ENCODE peak calls at places on chromosomes 11 and 22, in five cellular contexts. One of them, this sample, is unnamed.

GRCh38 chr11:84498016-84498415 is 1129.1 kb downstream of the DLG2 start:
- DNase-seq in HFFc6: no peak
- DNase-seq in right lobe of liver: no peak
- DNase-seq in AG09319: no peak
- DNase-seq in upper lobe of left lung: no peak
- DNase-seq in this sample: no peak

GRCh38 chr11:110710520-110711381 is 1.5 kb downstream of the ARHGAP20 start:
- DNase-seq in HFFc6: no peak
- DNase-seq in right lobe of liver: peak; percentile 80
- DNase-seq in AG09319: no peak
- DNase-seq in upper lobe of left lung: peak; percentile 52
- DNase-seq in this sample: peak; percentile 12

GRCh38 chr22:50206599-50206998 is 5.8 kb downstream of the SELENOO start:
- DNase-seq in HFFc6: no peak
- DNase-seq in right lobe of liver: peak; percentile 97
- DNase-seq in AG09319: no peak
- DNase-seq in upper lobe of left lung: peak; percentile 89
- DNase-seq in this sample: peak; percentile 42

GRCh38 chr11:127496165-127496564 is 495.6 kb upstream of the KIRREL3 start:
- DNase-seq in HFFc6: no peak
- DNase-seq in right lobe of liver: no peak
- DNase-seq in AG09319: no peak
- DNase-seq in upper lobe of left lung: no peak
- DNase-seq in this sample: no peak

GRCh38 chr22:46792061-46792796 is 29.8 kb downstream of the TBC1D22A start:
- DNase-seq in HFFc6: no peak
- DNase-seq in right lobe of liver: no peak
- DNase-seq in AG09319: no peak
- DNase-seq in upper lobe of left lung: no peak
- DNase-seq in this sample: no peak

GRCh38 chr11:20112291-20113146 is 47.8 kb downstream of the DBX1 start:
- DNase-seq in HFFc6: peak; percentile 86
- DNase-seq in right lobe of liver: no peak
- DNase-seq in AG09319: peak; percentile 73
- DNase-seq in upper lobe of left lung: peak; percentile 64
- DNase-seq in this sample: no peak

GRCh38 chr22:41447435-41448188 is 1.0 kb upstream of the TOB2 start:
- DNase-seq in HFFc6: peak; percentile 36
- DNase-seq in right lobe of liver: peak; percentile 81
- DNase-seq in AG09319: no peak
- DNase-seq in upper lobe of left lung: peak; percentile 67
- DNase-seq in this sample: peak; percentile 66

GRCh38 chr11:111561306-111561705 is 20.8 kb downstream of the LAYN start:
- DNase-seq in HFFc6: no peak
- DNase-seq in right lobe of liver: no peak
- DNase-seq in AG09319: no peak
- DNase-seq in upper lobe of left lung: no peak
- DNase-seq in this sample: no peak

GRCh38 chr11:84909740-84910139 is 717.4 kb downstream of the DLG2 start:
- DNase-seq in HFFc6: no peak
- DNase-seq in right lobe of liver: no peak
- DNase-seq in AG09319: no peak
- DNase-seq in upper lobe of left lung: no peak
- DNase-seq in this sample: no peak

GRCh38 chr11:31267720-31268119 is 101.8 kb downstream of the DCDC1 start:
- DNase-seq in HFFc6: no peak
- DNase-seq in right lobe of liver: no peak
- DNase-seq in AG09319: no peak
- DNase-seq in upper lobe of left lung: no peak
- DNase-seq in this sample: no peak

GRCh38 chr11:67644042-67644441 is 4.5 kb upstream of the TBX10 start:
- DNase-seq in HFFc6: no peak
- DNase-seq in right lobe of liver: no peak
- DNase-seq in AG09319: no peak
- DNase-seq in upper lobe of left lung: no peak
- DNase-seq in this sample: no peak

GRCh38 chr11:57644748-57645715 is 4.7 kb downstream of the YPEL4 start:
- DNase-seq in HFFc6: peak; percentile 57
- DNase-seq in right lobe of liver: peak; percentile 84
- DNase-seq in AG09319: no peak
- DNase-seq in upper lobe of left lung: peak; percentile 83
- DNase-seq in this sample: peak; percentile 86

GRCh38 chr11:106395716-106396349 is 318.4 kb downstream of the AASDHPPT start:
- DNase-seq in HFFc6: no peak
- DNase-seq in right lobe of liver: no peak
- DNase-seq in AG09319: no peak
- DNase-seq in upper lobe of left lung: no peak
- DNase-seq in this sample: no peak

GRCh38 chr11:106087815-106088435 is 10.5 kb downstream of the AASDHPPT start:
- DNase-seq in HFFc6: peak; percentile 33
- DNase-seq in right lobe of liver: peak; percentile 47
- DNase-seq in AG09319: no peak
- DNase-seq in upper lobe of left lung: peak; percentile 60
- DNase-seq in this sample: peak; percentile 23

GRCh38 chr11:58629857-58630256 is 7.4 kb downstream of the CNTF start:
- DNase-seq in HFFc6: peak; percentile 54
- DNase-seq in right lobe of liver: no peak
- DNase-seq in AG09319: peak; percentile 39
- DNase-seq in upper lobe of left lung: no peak
- DNase-seq in this sample: no peak

GRCh38 chr11:72727521-72727920 is 24.7 kb downstream of the ARAP1 start:
- DNase-seq in HFFc6: no peak
- DNase-seq in right lobe of liver: no peak
- DNase-seq in AG09319: no peak
- DNase-seq in upper lobe of left lung: no peak
- DNase-seq in this sample: no peak

GRCh38 chr22:46537946-46538815 is 761 bp upstream of the CELSR1 start:
- DNase-seq in HFFc6: peak; percentile 32
- DNase-seq in right lobe of liver: no peak
- DNase-seq in AG09319: no peak
- DNase-seq in upper lobe of left lung: no peak
- DNase-seq in this sample: peak; percentile 49

GRCh38 chr11:35040221-35040942 is 98.6 kb upstream of the CD44 start:
- DNase-seq in HFFc6: peak; percentile 73
- DNase-seq in right lobe of liver: no peak
- DNase-seq in AG09319: no peak
- DNase-seq in upper lobe of left lung: no peak
- DNase-seq in this sample: no peak

GRCh38 chr22:26658671-26659478 is 1.5 kb downstream of the MIAT start:
- DNase-seq in HFFc6: peak; percentile 87
- DNase-seq in right lobe of liver: no peak
- DNase-seq in AG09319: peak; percentile 80
- DNase-seq in upper lobe of left lung: peak; percentile 71
- DNase-seq in this sample: peak; percentile 25

GRCh38 chr22:31754813-31755212 is 994 bp downstream of the DEPDC5 start:
- DNase-seq in HFFc6: peak; percentile 6
- DNase-seq in right lobe of liver: peak; percentile 73
- DNase-seq in AG09319: no peak
- DNase-seq in upper lobe of left lung: no peak
- DNase-seq in this sample: no peak

GRCh38 chr22:38820021-38820420 is 23.8 kb downstream of the NPTXR start:
- DNase-seq in HFFc6: no peak
- DNase-seq in right lobe of liver: no peak
- DNase-seq in AG09319: no peak
- DNase-seq in upper lobe of left lung: no peak
- DNase-seq in this sample: no peak

GRCh38 chr11:83044958-83045712 is 26.6 kb downstream of the RAB30 start:
- DNase-seq in HFFc6: peak; percentile 87
- DNase-seq in right lobe of liver: no peak
- DNase-seq in AG09319: no peak
- DNase-seq in upper lobe of left lung: no peak
- DNase-seq in this sample: no peak

GRCh38 chr22:44108806-44109385 is 71.8 kb upstream of the PARVG start:
- DNase-seq in HFFc6: no peak
- DNase-seq in right lobe of liver: no peak
- DNase-seq in AG09319: no peak
- DNase-seq in upper lobe of left lung: no peak
- DNase-seq in this sample: no peak

GRCh38 chr22:50044485-50045143 is 13.5 kb downstream of the TTLL8 start:
- DNase-seq in HFFc6: no peak
- DNase-seq in right lobe of liver: no peak
- DNase-seq in AG09319: no peak
- DNase-seq in upper lobe of left lung: no peak
- DNase-seq in this sample: no peak

GRCh38 chr22:38599466-38599865 is 29.5 kb upstream of the DMC1 start:
- DNase-seq in HFFc6: no peak
- DNase-seq in right lobe of liver: no peak
- DNase-seq in AG09319: no peak
- DNase-seq in upper lobe of left lung: no peak
- DNase-seq in this sample: no peak

GRCh38 chr22:22687638-22688500 is 43.5 kb downstream of the GGTLC2 start:
- DNase-seq in HFFc6: peak; percentile 53
- DNase-seq in right lobe of liver: no peak
- DNase-seq in AG09319: no peak
- DNase-seq in upper lobe of left lung: peak; percentile 41
- DNase-seq in this sample: peak; percentile 24

GRCh38 chr11:19951558-19952083 is 208.7 kb downstream of the DBX1 start:
- DNase-seq in HFFc6: peak; percentile 56
- DNase-seq in right lobe of liver: no peak
- DNase-seq in AG09319: no peak
- DNase-seq in upper lobe of left lung: no peak
- DNase-seq in this sample: no peak

GRCh38 chr22:28310299-28310698 is 369.3 kb downstream of the TTC28 start:
- DNase-seq in HFFc6: no peak
- DNase-seq in right lobe of liver: no peak
- DNase-seq in AG09319: no peak
- DNase-seq in upper lobe of left lung: no peak
- DNase-seq in this sample: no peak

GRCh38 chr22:28314959-28315358 is 364.7 kb downstream of the TTC28 start:
- DNase-seq in HFFc6: no peak
- DNase-seq in right lobe of liver: no peak
- DNase-seq in AG09319: no peak
- DNase-seq in upper lobe of left lung: no peak
- DNase-seq in this sample: no peak

GRCh38 chr22:28316014-28316413 is 363.6 kb downstream of the TTC28 start:
- DNase-seq in HFFc6: no peak
- DNase-seq in right lobe of liver: no peak
- DNase-seq in AG09319: no peak
- DNase-seq in upper lobe of left lung: no peak
- DNase-seq in this sample: no peak
- TF ChIP-seq CTCF in HFFc6: no peak
- TF ChIP-seq CTCF in right lobe of liver: no peak
- TF ChIP-seq CTCF in AG09319: no peak
- TF ChIP-seq CTCF in upper lobe of left lung: no peak
- TF ChIP-seq CTCF in this sample: no peak

GRCh38 chr22:29030618-29031235 is 30.9 kb downstream of the C22orf31 start:
- DNase-seq in HFFc6: peak; percentile 76
- DNase-seq in right lobe of liver: peak; percentile 96
- DNase-seq in AG09319: no peak
- DNase-seq in upper lobe of left lung: peak; percentile 83
- DNase-seq in this sample: peak; percentile 37

GRCh38 chr22:29032584-29032983 is 29.0 kb downstream of the C22orf31 start:
- DNase-seq in HFFc6: no peak
- DNase-seq in right lobe of liver: peak; percentile 86
- DNase-seq in AG09319: no peak
- DNase-seq in upper lobe of left lung: peak; percentile 47
- DNase-seq in this sample: no peak

GRCh38 chr22:29030016-29030617 is 31.5 kb downstream of the C22orf31 start:
- DNase-seq in HFFc6: peak; percentile 21
- DNase-seq in right lobe of liver: no peak
- DNase-seq in AG09319: no peak
- DNase-seq in upper lobe of left lung: peak; percentile 44
- DNase-seq in this sample: no peak

GRCh38 chr22:29031236-29031982 is 30.2 kb downstream of the C22orf31 start:
- DNase-seq in HFFc6: peak; percentile 96
- DNase-seq in right lobe of liver: peak; percentile 63
- DNase-seq in AG09319: no peak
- DNase-seq in upper lobe of left lung: peak; percentile 88
- DNase-seq in this sample: no peak

GRCh38 chr22:29032014-29032475 is 29.6 kb downstream of the C22orf31 start:
- DNase-seq in HFFc6: no peak
- DNase-seq in right lobe of liver: peak; percentile 66
- DNase-seq in AG09319: no peak
- DNase-seq in upper lobe of left lung: no peak
- DNase-seq in this sample: no peak
- TF ChIP-seq CTCF in HFFc6: peak; percentile 22
- TF ChIP-seq CTCF in right lobe of liver: no peak
- TF ChIP-seq CTCF in AG09319: no peak
- TF ChIP-seq CTCF in upper lobe of left lung: no peak
- TF ChIP-seq CTCF in this sample: no peak

DNA sequence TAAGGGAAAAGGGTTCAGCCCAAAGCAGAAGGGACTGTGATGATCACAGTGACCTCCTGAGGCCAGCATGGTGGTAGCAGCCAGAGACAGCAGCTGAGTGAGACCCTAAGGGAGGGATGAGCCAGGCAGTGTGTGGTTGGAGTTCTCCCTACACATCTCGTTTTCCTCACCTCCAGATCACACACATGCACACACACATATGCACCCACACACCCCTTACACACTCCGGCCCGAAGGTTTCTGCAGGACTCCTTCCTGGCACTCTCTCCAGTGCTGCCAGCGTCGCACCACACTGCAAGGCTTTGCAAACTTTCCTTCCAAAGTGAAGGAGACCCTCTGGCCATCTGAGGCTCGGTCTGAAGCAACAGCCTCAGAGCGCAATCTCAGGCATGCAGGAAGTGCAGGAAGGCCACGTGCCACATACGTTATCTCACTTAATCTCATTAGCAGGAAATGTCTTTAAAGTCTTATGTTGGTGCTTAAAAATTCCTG is 26.9 kb upstream of the TP53I11 start:
- DNase-seq in HFFc6: peak; percentile 10
- DNase-seq in right lobe of liver: no peak
- DNase-seq in AG09319: no peak
- DNase-seq in upper lobe of left lung: peak; percentile 55
- DNase-seq in this sample: no peak
- TF ChIP-seq CTCF in HFFc6: peak; percentile 21
- TF ChIP-seq CTCF in right lobe of liver: no peak
- TF ChIP-seq CTCF in AG09319: peak; percentile 19
- TF ChIP-seq CTCF in upper lobe of left lung: no peak
- TF ChIP-seq CTCF in this sample: peak; percentile 37

DNA sequence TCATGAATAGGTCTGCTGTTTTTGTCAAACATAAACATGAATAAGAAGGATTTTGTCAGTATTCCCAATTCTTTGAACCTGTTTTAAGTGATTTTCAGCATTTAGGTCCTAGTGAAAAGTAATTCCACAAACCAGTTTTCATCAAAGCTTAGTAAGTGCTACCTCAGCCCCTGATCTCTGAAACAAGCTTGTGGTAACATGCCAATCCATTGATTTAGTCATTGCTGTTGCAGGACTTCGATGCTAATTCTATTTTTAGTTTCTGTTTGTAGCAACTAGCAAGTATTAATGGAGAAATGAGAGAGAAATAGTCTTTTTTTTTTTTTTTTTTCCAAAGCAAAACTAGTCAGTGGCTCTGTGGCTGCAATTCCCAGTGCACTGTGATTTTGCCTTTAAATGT is 91.4 kb downstream of the JRKL start:
- DNase-seq in HFFc6: no peak
- DNase-seq in right lobe of liver: no peak
- DNase-seq in AG09319: no peak
- DNase-seq in upper lobe of left lung: no peak
- DNase-seq in this sample: no peak
- TF ChIP-seq CTCF in HFFc6: no peak
- TF ChIP-seq CTCF in right lobe of liver: no peak
- TF ChIP-seq CTCF in AG09319: no peak
- TF ChIP-seq CTCF in upper lobe of left lung: no peak
- TF ChIP-seq CTCF in this sample: no peak